ENCODE peak calls at places on chromosomes 6 and 20, in ten cellular contexts. L, E, Q, M, C, R, F, H, V and I are unnamed samples.

GRCh38 chr20:46755483-46756417 is 46.3 kb downstream of the SLC2A10 start:
- DNase-seq in H (no peak), C (no peak), F (no peak), L (no peak), M (no peak), R (no peak), V (no peak), Q (no peak), E (no peak), I (no peak)

GRCh38 chr6:31541059-31541657 is 645 bp downstream of the DDX39B start:
- DNase-seq in H (no peak), E (peak), C (peak), M (no peak), L (no peak), F (peak), R (no peak), Q (peak), V (peak), I (peak)

GRCh38 chr6:161023316-161023715 is 31.7 kb downstream of the MAP3K4 start:
- DNase-seq in L (no peak), E (no peak), C (no peak), R (no peak), V (no peak), F (no peak), M (no peak), H (no peak), Q (no peak), I (peak)

GRCh38 chr6:161057103-161058091 is 65.8 kb downstream of the MAP3K4 start:
- DNase-seq in F (no peak), H (peak), M (no peak), L (no peak), R (no peak), Q (no peak), V (no peak), E (no peak), C (no peak), I (no peak)

GRCh38 chr6:100435299-100435698 is 29.4 kb downstream of the SIM1 start:
- DNase-seq in M (no peak), Q (peak), R (no peak), V (peak), H (peak), C (no peak), E (no peak), L (no peak), F (no peak), I (peak)

GRCh38 chr6:105862936-105863603 is 223.1 kb upstream of the PRDM1 start:
- DNase-seq in V (no peak), L (no peak), Q (no peak), M (no peak), E (no peak), C (no peak), H (no peak), R (no peak), F (peak), I (no peak)

GRCh38 chr6:109236140-109237081 is 141.1 kb downstream of the CEP57L1 start:
- DNase-seq in H (no peak), F (peak), Q (no peak), V (no peak), L (no peak), C (no peak), M (no peak), R (peak), E (no peak), I (no peak)

GRCh38 chr6:4157506-4157905 is 22.1 kb upstream of the ECI2 start:
- DNase-seq in E (peak), F (no peak), R (no peak), L (no peak), M (no peak), V (no peak), C (no peak), Q (no peak), H (no peak), I (no peak)

GRCh38 chr6:31145386-31145785 is 6.5 kb upstream of the PSORS1C2 start:
- DNase-seq in Q (no peak), H (no peak), R (no peak), V (no peak), L (no peak), C (no peak), E (no peak), F (no peak), M (no peak), I (no peak)

GRCh38 chr6:2770171-2770570 is 5.0 kb downstream of the WRNIP1 start:
- DNase-seq in C (no peak), R (no peak), E (no peak), Q (no peak), M (peak), L (no peak), V (no peak), H (no peak), F (no peak), I (no peak)

GRCh38 chr20:5290596-5290995 is 26.2 kb downstream of the PROKR2 start:
- DNase-seq in R (no peak), E (no peak), F (no peak), H (no peak), C (no peak), L (no peak), Q (no peak), M (no peak), V (no peak), I (no peak)

GRCh38 chr20:43515628-43516027 is 8.1 kb downstream of the L3MBTL1 start:
- DNase-seq in F (no peak), H (no peak), R (no peak), M (no peak), L (no peak), E (no peak), Q (no peak), C (no peak), V (no peak), I (no peak)

GRCh38 chr6:30683137-30683979 is 3.1 kb downstream of the PPP1R18 start:
- DNase-seq in C (no peak), E (no peak), L (no peak), F (no peak), V (no peak), R (no peak), M (peak), H (no peak), Q (no peak), I (peak)

GRCh38 chr20:49149281-49150045 is 38.7 kb downstream of the STAU1 start:
- DNase-seq in R (no peak), L (no peak), M (no peak), E (no peak), Q (no peak), H (no peak), F (no peak), V (no peak), C (no peak), I (no peak)

GRCh38 chr20:44113642-44113945 is 73.4 kb downstream of the JPH2 start:
- DNase-seq in V (no peak), R (no peak), H (no peak), M (no peak), F (no peak), C (no peak), L (no peak), Q (no peak), E (no peak), I (no peak)

GRCh38 chr6:33091957-33092356 is 16.2 kb downstream of the HLA-DPB1 start:
- DNase-seq in R (no peak), M (peak), F (no peak), E (no peak), H (no peak), Q (peak), V (no peak), L (no peak), C (no peak), I (no peak)

GRCh38 chr6:75285156-75285639 is 606 bp upstream of the TMEM30A start:
- DNase-seq in L (no peak), M (no peak), F (no peak), V (peak), E (peak), Q (peak), C (no peak), H (no peak), R (no peak), I (no peak)

GRCh38 chr20:63101781-63102719 is 95.3 kb upstream of the BHLHE23 start:
- DNase-seq in Q (peak), E (peak), H (peak), V (peak), M (peak), F (peak), C (peak), R (no peak), L (no peak), I (peak)

GRCh38 chr20:48638546-48638945 is 189.3 kb downstream of the PREX1 start:
- DNase-seq in Q (peak), L (no peak), M (no peak), C (no peak), F (no peak), V (peak), H (no peak), R (no peak), E (no peak), I (peak)

GRCh38 chr6:43771858-43772570 is 2.0 kb downstream of the VEGFA start:
- DNase-seq in E (peak), V (peak), C (peak), M (peak), H (no peak), L (no peak), F (peak), R (peak), Q (no peak), I (peak)

GRCh38 chr20:38706482-38706881 is 17.8 kb upstream of the SLC32A1 start:
- DNase-seq in V (no peak), L (no peak), M (no peak), H (no peak), F (no peak), E (peak), R (no peak), Q (no peak), C (no peak), I (no peak)

GRCh38 chr6:166624275-166624674 is 2.8 kb downstream of the RPS6KA2 start:
- DNase-seq in L (peak), C (no peak), Q (peak), V (no peak), F (no peak), R (no peak), E (no peak), H (peak), M (no peak), I (peak)

GRCh38 chr6:7236312-7237209 is 76.4 kb downstream of the SSR1 start:
- DNase-seq in Q (no peak), H (peak), V (peak), M (no peak), F (no peak), L (no peak), R (no peak), C (no peak), E (no peak), I (no peak)

GRCh38 chr6:37357288-37357687 is 3.5 kb downstream of the RNF8 start:
- DNase-seq in C (no peak), H (no peak), M (no peak), F (no peak), R (no peak), V (no peak), Q (no peak), L (no peak), E (no peak), I (no peak)

GRCh38 chr6:40889137-40889832 is 149.7 kb downstream of the UNC5CL start:
- DNase-seq in Q (no peak), H (no peak), R (no peak), L (no peak), F (no peak), C (no peak), E (no peak), M (no peak), V (no peak), I (no peak)

GRCh38 chr6:105982761-105983600 is 103.2 kb upstream of the PRDM1 start:
- DNase-seq in H (no peak), E (peak), Q (no peak), F (no peak), C (no peak), M (no peak), V (no peak), L (no peak), R (no peak), I (no peak)

GRCh38 chr6:74574794-74575193 is 631.1 kb downstream of the COL12A1 start:
- DNase-seq in C (no peak), Q (peak), E (peak), R (no peak), V (peak), H (no peak), M (no peak), F (no peak), L (no peak), I (peak)

GRCh38 chr6:35544748-35545361 is 32.2 kb upstream of the TULP1 start:
- DNase-seq in M (no peak), F (no peak), C (no peak), E (no peak), V (no peak), Q (no peak), L (no peak), H (peak), R (no peak), I (peak)

GRCh38 chr20:19588731-19589130 is 169.3 kb upstream of the RIN2 start:
- DNase-seq in Q (peak), H (no peak), F (no peak), M (no peak), V (no peak), E (peak), L (no peak), R (no peak), C (no peak), I (no peak)

GRCh38 chr20:44072381-44072780 is 114.6 kb downstream of the JPH2 start:
- DNase-seq in V (no peak), C (no peak), L (no peak), M (no peak), E (no peak), R (no peak), F (no peak), Q (no peak), H (no peak), I (no peak)

GRCh38 chr6:142938510-142938909 is 6.5 kb downstream of the HIVEP2 start:
- DNase-seq in V (no peak), M (no peak), L (no peak), H (no peak), Q (no peak), E (no peak), R (no peak), F (no peak), C (no peak), I (no peak)

GRCh38 chr6:84220809-84221409 is 6.5 kb downstream of the CEP162 start:
- DNase-seq in F (peak), V (no peak), C (no peak), Q (peak), H (peak), M (no peak), R (no peak), L (no peak), E (peak), I (peak)

GRCh38 chr20:33894798-33895197 is 83.7 kb downstream of the CHMP4B start:
- DNase-seq in M (no peak), F (no peak), R (no peak), E (no peak), L (no peak), Q (no peak), V (no peak), H (no peak), C (no peak), I (peak)

GRCh38 chr20:13783528-13783927 is 1.2 kb downstream of the ESF1 start:
- DNase-seq in M (no peak), H (no peak), V (no peak), C (no peak), R (no peak), F (no peak), E (no peak), Q (no peak), L (no peak), I (no peak)

GRCh38 chr20:21184810-21185209 is 58.9 kb downstream of the KIZ start:
- DNase-seq in M (no peak), H (peak), R (no peak), F (no peak), L (no peak), V (no peak), Q (no peak), C (no peak), E (no peak), I (peak)

GRCh38 chr6:165556116-165556843 is 106.8 kb downstream of the PDE10A start:
- DNase-seq in R (no peak), H (no peak), C (no peak), M (no peak), L (no peak), V (peak), E (no peak), Q (peak), F (no peak), I (no peak)

GRCh38 chr6:28838634-28839442 is 84.9 kb downstream of the TRIM27 start:
- DNase-seq in V (peak), E (peak), F (peak), H (peak), R (peak), C (peak), Q (peak), L (peak), M (peak), I (peak)

GRCh38 chr20:33006776-33007375 is 628 bp upstream of the BPIFB2 start:
- DNase-seq in Q (no peak), L (no peak), H (no peak), R (no peak), M (no peak), E (no peak), F (no peak), V (no peak), C (no peak), I (no peak)